ENCODE peak calls at places on chromosomes 5 and 9, in four cellular contexts. Z, R, B and O are unnamed samples.

GRCh38 chr9:75996726-75997125 is 106.3 kb downstream of the PCSK5 start:
- DNase-seq in B (no peak), Z (no peak), R (no peak), O (no peak)

GRCh38 chr5:177094224-177095087 is 7.7 kb downstream of the FGFR4 start:
- DNase-seq in B (no peak), Z (peak), R (peak), O (no peak)

GRCh38 chr9:88344013-88344412 is 44.2 kb upstream of the SPIN1 start:
- DNase-seq in B (no peak), R (no peak), Z (no peak), O (no peak)

GRCh38 chr5:113217619-113218184 is 217.1 kb downstream of the TSSK1B start:
- DNase-seq in B (no peak), R (no peak), Z (no peak), O (no peak)

GRCh38 chr5:177421046-177421798 is 5.3 kb upstream of the GRK6 start:
- DNase-seq in B (no peak), R (no peak), Z (no peak), O (no peak)

GRCh38 chr9:2145746-2146145 is 130.6 kb downstream of the SMARCA2 start:
- DNase-seq in B (no peak), Z (no peak), R (no peak), O (no peak)

GRCh38 chr9:126478216-126478981 is 135.3 kb upstream of the LMX1B start:
- DNase-seq in B (no peak), R (no peak), Z (no peak), O (no peak)

GRCh38 chr9:132488611-132489010 is 78.6 kb downstream of the CFAP77 start:
- DNase-seq in B (no peak), Z (no peak), R (no peak), O (no peak)

GRCh38 chr9:87280421-87280820 is 217.2 kb upstream of the DAPK1 start:
- DNase-seq in Z (no peak), R (peak), B (no peak), O (no peak)

GRCh38 chr9:112076814-112077213 is 98.3 kb downstream of the SUSD1 start:
- DNase-seq in B (no peak), R (no peak), Z (no peak), O (no peak)

GRCh38 chr9:131635285-131635684 is 90.0 kb downstream of the PRRT1B start:
- DNase-seq in R (peak), B (peak), Z (peak), O (peak)

GRCh38 chr9:91771027-91771426 is 179.0 kb downstream of the ROR2 start:
- DNase-seq in B (peak), Z (no peak), R (peak), O (no peak)

GRCh38 chr9:114499941-114500528 is 5.2 kb downstream of the WHRN start:
- DNase-seq in B (no peak), Z (no peak), R (no peak), O (no peak)

GRCh38 chr5:96459313-96460109 is 26.5 kb upstream of the PCSK1 start:
- DNase-seq in B (no peak), Z (no peak), R (no peak), O (no peak)

GRCh38 chr5:127086583-127086982 is 13.3 kb upstream of the C5orf63 start:
- DNase-seq in Z (no peak), B (no peak), R (no peak), O (no peak)

GRCh38 chr5:179820127-179820482 is 600 bp upstream of the SQSTM1 start:
- DNase-seq in Z (no peak), B (no peak), R (no peak), O (no peak)

GRCh38 chr5:179820483-179821297 is at the start of gene SQSTM1:
- DNase-seq in R (peak), Z (peak), B (peak), O (peak)

GRCh38 chr5:179822444-179822990 is 1.8 kb downstream of the SQSTM1 start:
- DNase-seq in B (no peak), R (no peak), Z (no peak), O (peak)

GRCh38 chr5:179822059-179822432 is 1.3 kb downstream of the SQSTM1 start:
- DNase-seq in R (no peak), Z (no peak), B (no peak), O (no peak)

DNA sequence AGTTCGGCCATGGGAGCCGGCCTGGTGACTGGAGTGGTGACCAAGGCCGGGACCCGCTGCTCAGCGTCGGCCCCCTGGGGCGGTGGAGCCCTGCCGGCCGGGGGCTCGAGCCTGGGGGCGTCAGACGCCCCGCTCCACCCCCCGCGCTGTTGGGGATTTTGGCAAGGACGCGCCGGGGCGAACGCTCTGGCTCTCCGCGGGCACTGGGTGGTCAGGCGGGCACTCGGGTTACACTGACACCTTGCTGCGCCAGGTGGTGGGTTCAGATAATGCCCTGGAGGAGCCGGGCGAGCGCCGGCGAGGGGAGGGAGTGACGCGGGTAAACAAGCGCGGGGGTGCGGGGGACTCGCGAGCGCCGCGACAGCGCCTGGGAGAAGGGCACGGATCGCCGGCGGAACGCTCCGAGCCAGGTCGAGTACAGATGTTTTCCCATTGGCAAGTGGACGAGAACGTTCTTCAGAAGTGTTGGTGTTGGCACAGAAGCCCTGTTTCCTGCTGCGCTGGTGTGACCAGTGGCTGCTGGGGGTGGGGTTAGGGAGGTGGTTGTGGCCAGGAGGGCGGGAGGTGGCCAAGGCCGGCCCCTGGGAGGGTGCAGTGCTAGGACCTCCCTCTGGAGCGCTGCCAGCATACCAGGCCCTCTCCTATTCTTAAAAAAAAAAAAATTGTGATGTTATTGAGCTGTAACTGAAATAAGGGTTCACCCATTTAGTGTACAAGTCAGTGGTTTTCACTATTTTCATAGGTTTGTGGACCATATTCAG is 773 bp downstream of the SQSTM1 start:
- DNase-seq in Z (peak), R (peak), B (peak), O (peak)
- TF ChIP-seq CTCF in Z (no peak), R (no peak), B (peak), O (no peak)

GRCh38 chr9:121447341-121447834 is 52.3 kb downstream of the GGTA1 start:
- DNase-seq in Z (no peak), R (peak), B (no peak), O (no peak)

GRCh38 chr9:121449786-121450185 is 49.9 kb downstream of the GGTA1 start:
- DNase-seq in B (no peak), R (no peak), Z (no peak), O (no peak)

GRCh38 chr9:121450241-121450640 is 49.4 kb downstream of the GGTA1 start:
- DNase-seq in Z (no peak), R (peak), B (no peak), O (no peak)

GRCh38 chr9:121441163-121441562 is 58.5 kb downstream of the GGTA1 start:
- DNase-seq in R (no peak), B (no peak), Z (no peak), O (no peak)

GRCh38 chr9:121445986-121446385 is 53.7 kb downstream of the GGTA1 start:
- DNase-seq in Z (no peak), B (no peak), R (no peak), O (no peak)
- TF ChIP-seq CTCF in Z (no peak), B (peak), R (no peak), O (no peak)

DNA sequence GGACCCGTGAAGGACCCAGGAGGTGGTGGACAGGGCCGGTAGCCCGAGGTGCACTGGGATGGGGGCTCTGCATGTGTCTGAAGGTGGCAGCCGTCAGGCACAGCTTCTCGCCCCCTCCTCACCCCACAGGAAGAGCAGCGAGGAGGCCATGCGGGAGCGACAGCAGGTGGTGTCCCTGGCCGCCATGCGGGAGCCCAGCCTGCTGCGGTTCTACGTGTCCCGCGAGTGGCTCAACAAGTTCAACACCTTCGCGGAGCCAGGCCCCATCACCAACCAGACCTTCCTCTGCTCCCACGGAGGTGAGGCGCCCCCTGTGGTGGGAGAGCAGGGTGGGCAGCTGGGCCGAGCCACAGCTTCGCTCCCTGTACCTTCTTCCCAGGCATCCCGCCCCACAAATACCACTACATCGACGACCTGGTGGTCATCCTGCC is 39.9 kb downstream of the USP20 start:
- DNase-seq in B (peak), Z (no peak), R (no peak), O (no peak)
- TF ChIP-seq CTCF in B (peak), Z (no peak), R (no peak), O (no peak)

GRCh38 chr9:77370064-77370463 is 192.7 kb downstream of the VPS13A start:
- DNase-seq in B (no peak), Z (no peak), R (no peak), O (no peak)
- TF ChIP-seq CTCF in B (no peak), Z (no peak), R (no peak), O (no peak)